ENCODE peak calls at places on chromosomes 12 and 14, in seven cellular contexts. Q, L, S, J, I, C and X are unnamed samples.

GRCh38 chr12:49121047-49121696 is 10.0 kb downstream of the TUBA1B start:
- DNase-seq in Q (peak), L (peak), S (no peak), J (no peak), I (peak), C (peak), X (no peak)

GRCh38 chr12:12636641-12637040 is 25.0 kb downstream of the CREBL2 start:
- DNase-seq in Q (peak), L (no peak), S (no peak), J (no peak), I (no peak), C (no peak), X (no peak)

GRCh38 chr14:97710726-97711125 is 913.5 kb downstream of the VRK1 start:
- DNase-seq in Q (no peak), L (no peak), S (no peak), J (no peak), I (no peak), C (no peak), X (no peak)

GRCh38 chr14:38291681-38292459 is 36.0 kb upstream of the CLEC14A start:
- DNase-seq in Q (peak), L (peak), S (no peak), J (no peak), I (no peak), C (no peak), X (no peak)

GRCh38 chr12:49636979-49637378 is 13.6 kb downstream of the PRPF40B start:
- DNase-seq in Q (peak), L (peak), S (no peak), J (no peak), I (no peak), C (peak), X (no peak)

GRCh38 chr14:104596451-104596918 is 8.1 kb downstream of the TMEM179 start:
- DNase-seq in Q (no peak), L (no peak), S (no peak), J (peak), I (no peak), C (no peak), X (no peak)

GRCh38 chr14:64878775-64879634 is 702 bp downstream of the SPTB start:
- DNase-seq in Q (no peak), L (no peak), S (no peak), J (peak), I (no peak), C (peak), X (no peak)

GRCh38 chr12:124404162-124404561 is 109.3 kb downstream of the RFLNA start:
- DNase-seq in Q (no peak), L (no peak), S (no peak), J (peak), I (no peak), C (no peak), X (no peak)

GRCh38 chr12:9735601-9736000 is 2.7 kb upstream of the CLECL1 start:
- DNase-seq in Q (no peak), L (no peak), S (no peak), J (no peak), I (no peak), C (no peak), X (no peak)

GRCh38 chr12:27999970-28000369 is 27.4 kb upstream of the PTHLH start:
- DNase-seq in Q (no peak), L (peak), S (no peak), J (no peak), I (no peak), C (no peak), X (no peak)

GRCh38 chr12:56188786-56189335 is 422 bp downstream of the SMARCC2 start:
- DNase-seq in Q (no peak), L (no peak), S (no peak), J (no peak), I (no peak), C (peak), X (no peak)

GRCh38 chr12:51846911-51847829 is 1.3 kb downstream of the FIGNL2 start:
- DNase-seq in Q (no peak), L (no peak), S (no peak), J (no peak), I (no peak), C (peak), X (no peak)

GRCh38 chr12:14621821-14622220 is 54.1 kb upstream of the PLBD1 start:
- DNase-seq in Q (no peak), L (no peak), S (peak), J (no peak), I (no peak), C (no peak), X (no peak)

GRCh38 chr12:92739099-92739498 is 36.3 kb downstream of the PLEKHG7 start:
- DNase-seq in Q (no peak), L (peak), S (no peak), J (peak), I (no peak), C (peak), X (no peak)

GRCh38 chr12:59645242-59645641 is 49.4 kb downstream of the SLC16A7 start:
- DNase-seq in Q (no peak), L (no peak), S (no peak), J (no peak), I (no peak), C (no peak), X (no peak)

GRCh38 chr14:100322138-100322957 is 791 bp upstream of the SLC25A47 start:
- DNase-seq in Q (no peak), L (no peak), S (no peak), J (no peak), I (no peak), C (no peak), X (no peak)

GRCh38 chr12:76879710-76880025 is 849 bp upstream of the CSRP2 start:
- DNase-seq in Q (no peak), L (no peak), S (no peak), J (no peak), I (no peak), C (no peak), X (no peak)
- H3K4me3 ChIP-seq in Q (peak), L (peak), S (peak), J (peak), I (no peak), C (peak), X (peak)

GRCh38 chr12:62211510-62211909 is 48.7 kb upstream of the USP15 start:
- DNase-seq in Q (peak), L (no peak), S (no peak), J (no peak), I (no peak), C (no peak), X (no peak)

GRCh38 chr12:62217466-62218194 is 42.6 kb upstream of the USP15 start:
- DNase-seq in Q (no peak), L (no peak), S (no peak), J (no peak), I (no peak), C (no peak), X (no peak)

GRCh38 chr12:62210422-62210821 is 49.8 kb upstream of the USP15 start:
- DNase-seq in Q (peak), L (peak), S (no peak), J (peak), I (no peak), C (peak), X (no peak)

GRCh38 chr12:62215506-62215905 is 44.7 kb upstream of the USP15 start:
- DNase-seq in Q (peak), L (no peak), S (no peak), J (no peak), I (no peak), C (no peak), X (no peak)

GRCh38 chr12:62214847-62215246 is 45.4 kb upstream of the USP15 start:
- DNase-seq in Q (peak), L (no peak), S (no peak), J (no peak), I (no peak), C (no peak), X (no peak)
- H3K4me3 ChIP-seq in Q (no peak), L (no peak), S (no peak), J (no peak), I (no peak), C (no peak), X (no peak)

GRCh38 chr14:34833545-34834523 is 41.3 kb downstream of the BAZ1A start:
- DNase-seq in Q (no peak), L (no peak), S (no peak), J (no peak), I (no peak), C (no peak), X (no peak)

GRCh38 chr14:34835312-34835711 is 39.8 kb downstream of the BAZ1A start:
- DNase-seq in Q (no peak), L (no peak), S (no peak), J (no peak), I (no peak), C (no peak), X (no peak)

GRCh38 chr14:34843011-34843554 is 32.1 kb downstream of the BAZ1A start:
- DNase-seq in Q (peak), L (peak), S (peak), J (no peak), I (no peak), C (peak), X (no peak)

DNA sequence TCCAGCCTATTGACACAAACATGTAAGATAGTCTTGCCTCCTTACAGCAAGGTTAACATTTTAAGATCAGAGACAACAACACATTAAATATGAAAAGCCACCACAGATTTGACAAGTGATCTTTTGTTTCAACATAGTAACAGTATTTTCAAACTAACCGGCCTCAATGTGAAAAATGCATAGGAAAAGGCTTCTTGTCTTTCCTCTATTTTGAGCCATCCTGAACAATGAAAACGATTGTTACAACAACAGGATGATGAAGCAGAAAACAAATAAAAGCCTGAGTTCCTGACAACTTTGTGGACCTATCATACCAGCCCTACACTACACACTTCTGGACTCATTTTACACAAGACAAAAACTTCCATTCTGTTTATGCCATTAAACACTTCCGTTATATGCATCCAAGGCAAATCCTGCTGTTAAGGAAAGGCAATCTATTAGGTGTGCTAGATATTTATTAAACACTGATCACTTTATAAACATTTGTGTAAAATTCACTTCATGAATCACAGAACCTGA is 37.3 kb downstream of the BAZ1A start:
- DNase-seq in Q (no peak), L (no peak), S (no peak), J (no peak), I (no peak), C (no peak), X (no peak)
- H3K4me3 ChIP-seq in Q (no peak), L (no peak), S (no peak), J (no peak), I (no peak), C (no peak), X (no peak)

GRCh38 chr14:31229638-31230229 is 22.1 kb upstream of the HECTD1 start:
- DNase-seq in Q (peak), L (peak), S (no peak), J (peak), I (peak), C (peak), X (peak)
- H3K4me3 ChIP-seq in Q (no peak), L (peak), S (no peak), J (peak), I (no peak), C (peak), X (peak)

DNA sequence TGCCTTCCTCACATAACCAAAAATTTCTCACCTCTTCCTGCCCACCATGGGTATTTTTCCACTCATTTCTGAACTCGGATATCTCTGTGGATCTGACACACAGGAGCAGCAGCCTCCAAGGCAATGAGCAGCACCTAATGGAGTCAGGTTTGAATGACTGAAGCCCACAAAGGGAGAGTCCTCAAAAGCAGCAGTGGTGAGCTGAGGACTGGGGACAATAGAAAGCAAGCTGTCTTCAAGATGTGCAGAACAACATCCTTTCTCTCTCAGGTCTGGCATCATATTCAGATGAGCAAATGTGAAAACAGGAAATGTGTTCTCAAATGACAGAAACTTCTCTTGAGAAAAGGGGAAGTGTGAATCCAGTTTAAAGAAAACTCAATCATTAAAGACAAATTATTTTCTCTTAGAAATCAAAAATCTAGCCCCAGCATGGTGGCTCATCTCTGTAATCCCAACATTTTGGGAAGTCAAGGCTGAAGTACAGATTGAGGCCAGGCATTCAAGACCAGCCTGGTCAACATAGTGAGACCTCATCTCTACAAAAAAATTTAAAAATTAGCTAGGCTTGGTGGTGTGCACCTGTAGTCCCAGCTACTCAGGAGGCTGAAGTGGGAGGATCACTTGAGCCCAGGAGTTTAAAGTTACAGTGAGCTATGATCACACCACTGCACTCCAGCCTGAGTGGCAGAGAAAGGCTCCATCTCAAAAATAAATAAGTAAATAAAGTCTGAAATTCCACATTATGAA is 54.2 kb downstream of the C12orf42 start:
- DNase-seq in Q (no peak), L (no peak), S (peak), J (no peak), I (no peak), C (no peak), X (no peak)
- H3K4me3 ChIP-seq in Q (no peak), L (no peak), S (peak), J (no peak), I (no peak), C (no peak), X (no peak)

GRCh38 chr12:4272014-4272975 is 1.3 kb upstream of the CCND2 start:
- DNase-seq in Q (peak), L (no peak), S (peak), J (peak), I (peak), C (peak), X (peak)
- H3K4me3 ChIP-seq in Q (peak), L (no peak), S (peak), J (peak), I (no peak), C (peak), X (peak)

GRCh38 chr12:132601171-132601883 is 9.1 kb downstream of the LRCOL1 start:
- DNase-seq in Q (no peak), L (no peak), S (no peak), J (peak), I (no peak), C (no peak), X (no peak)
- H3K4me3 ChIP-seq in Q (no peak), L (peak), S (no peak), J (peak), I (no peak), C (no peak), X (peak)

DNA sequence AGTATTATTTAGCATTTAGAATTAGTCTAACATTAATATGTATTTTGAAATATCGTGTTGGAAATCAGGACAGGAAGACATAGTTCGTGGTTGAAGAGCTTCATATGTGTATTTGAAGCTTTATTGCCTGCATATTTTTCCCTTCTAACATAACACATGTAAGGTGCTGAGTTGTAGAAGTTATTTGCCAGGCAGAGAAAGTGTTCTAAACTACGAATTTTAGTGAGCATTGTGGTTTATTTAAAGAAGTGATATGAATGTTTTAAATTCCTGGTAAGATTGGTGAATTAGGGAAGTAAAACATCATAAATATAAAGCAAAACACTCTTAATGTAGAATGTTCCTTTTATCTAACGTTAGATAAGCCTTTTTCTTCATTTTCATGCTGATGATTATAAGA is 2.5 kb downstream of the RASSF3 start:
- DNase-seq in Q (no peak), L (peak), S (no peak), J (no peak), I (no peak), C (no peak), X (no peak)
- H3K4me3 ChIP-seq in Q (no peak), L (no peak), S (peak), J (peak), I (no peak), C (no peak), X (peak)

DNA sequence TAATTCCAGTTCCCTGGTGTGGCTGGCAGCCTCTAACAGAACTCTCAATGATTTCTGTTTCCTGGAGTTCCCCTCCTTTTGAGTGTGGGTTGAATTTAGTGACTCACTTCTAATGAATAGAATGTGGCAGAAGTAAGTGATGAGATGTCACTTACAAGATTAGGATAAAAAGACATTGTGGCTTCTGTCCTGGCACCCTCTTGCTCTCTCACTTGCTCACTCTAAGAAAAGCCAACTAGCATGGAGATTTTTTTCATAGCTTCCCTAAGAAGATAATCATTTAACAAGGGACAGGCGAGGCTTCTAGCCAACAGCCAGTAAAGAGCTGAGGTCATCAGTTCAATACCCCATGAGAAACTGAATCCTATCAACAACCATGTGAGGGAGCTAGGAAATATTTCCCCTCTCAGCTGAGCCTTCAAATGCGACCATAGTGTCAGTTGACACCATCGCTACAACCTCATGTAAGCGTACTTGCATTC is 156.7 kb downstream of the TMTC3 start:
- DNase-seq in Q (peak), L (peak), S (peak), J (no peak), I (no peak), C (no peak), X (no peak)
- H3K4me3 ChIP-seq in Q (no peak), L (no peak), S (no peak), J (no peak), I (no peak), C (no peak), X (no peak)

GRCh38 chr14:94175403-94176146 is 1.5 kb downstream of the PPP4R4 start:
- DNase-seq in Q (no peak), L (no peak), S (no peak), J (no peak), I (no peak), C (no peak), X (no peak)
- H3K4me3 ChIP-seq in Q (peak), L (no peak), S (no peak), J (peak), I (no peak), C (peak), X (peak)